ENCODE peak calls at places on chromosomes 4 and X, in six cellular contexts. M is esophagus muscularis mucosa, N is sigmoid colon, L is stomach, F is prostate gland, O is HCT116. D is an unnamed sample. For H3K27me3, the result is how much of the 10 kb centered on the place peaks cover.

GRCh38 chr4:74098628-74098995 is 383 bp downstream of the CXCL2 start:
- DNase-seq in M (no peak), N (peak), L (no peak), F (no peak), O (no peak), D (peak)

GRCh38 chr4:187396106-187396505 is 599.5 kb upstream of the ZFP42 start:
- DNase-seq in M (no peak), N (no peak), L (no peak), F (no peak), O (no peak), D (no peak)

GRCh38 chr4:26176621-26177121 is 144.1 kb upstream of the RBPJ start:
- DNase-seq in M (no peak), N (no peak), L (no peak), F (no peak), O (no peak), D (no peak)

GRCh38 chr4:2071912-2072867 is 13.1 kb downstream of the NAT8L start:
- DNase-seq in M (no peak), N (peak), L (no peak), F (no peak), O (no peak), D (peak)

GRCh38 chrX:11665144-11666040 is at the start of gene ARHGAP6:
- DNase-seq in M (no peak), N (peak), L (no peak), F (no peak), O (no peak), D (peak)

GRCh38 chrX:57573754-57574153 is 18.1 kb upstream of the ZXDB start:
- DNase-seq in M (no peak), N (no peak), L (no peak), F (no peak), O (no peak), D (no peak)

GRCh38 chr4:97646997-97647396 is 496.3 kb downstream of the STPG2 start:
- DNase-seq in M (no peak), N (peak), L (no peak), F (no peak), O (no peak), D (no peak)

GRCh38 chrX:153901753-153902140 is 2.7 kb upstream of the AVPR2 start:
- DNase-seq in M (no peak), N (no peak), L (no peak), F (no peak), O (no peak), D (no peak)

GRCh38 chr4:79852305-79852730 is 220.7 kb downstream of the ANTXR2 start:
- DNase-seq in M (no peak), N (no peak), L (no peak), F (no peak), O (peak), D (no peak)

GRCh38 chrX:8988456-8988855 is 45.5 kb downstream of the FAM9B start:
- DNase-seq in M (no peak), N (no peak), L (no peak), F (peak), O (no peak), D (peak)

GRCh38 chrX:43551590-43551989 is 104.5 kb upstream of the MAOA start:
- DNase-seq in M (no peak), N (no peak), L (no peak), F (no peak), O (no peak), D (no peak)

GRCh38 chr4:54232151-54232688 is 3.1 kb downstream of the PDGFRA start:
- DNase-seq in M (no peak), N (no peak), L (no peak), F (no peak), O (no peak), D (no peak)
- H3K27me3 ChIP-seq in M (under half), N (half or more), L (under half), F (under half), O (under half), D (half or more)

GRCh38 chrX:848366-848765 is 217.8 kb downstream of the SHOX start:
- DNase-seq in M (no peak), N (no peak), L (no peak), F (no peak), O (no peak), D (no peak)
- TF ChIP-seq POLR2A in M (no peak), N (no peak), L (no peak), F (no peak), O (no peak), D (no peak)

DNA sequence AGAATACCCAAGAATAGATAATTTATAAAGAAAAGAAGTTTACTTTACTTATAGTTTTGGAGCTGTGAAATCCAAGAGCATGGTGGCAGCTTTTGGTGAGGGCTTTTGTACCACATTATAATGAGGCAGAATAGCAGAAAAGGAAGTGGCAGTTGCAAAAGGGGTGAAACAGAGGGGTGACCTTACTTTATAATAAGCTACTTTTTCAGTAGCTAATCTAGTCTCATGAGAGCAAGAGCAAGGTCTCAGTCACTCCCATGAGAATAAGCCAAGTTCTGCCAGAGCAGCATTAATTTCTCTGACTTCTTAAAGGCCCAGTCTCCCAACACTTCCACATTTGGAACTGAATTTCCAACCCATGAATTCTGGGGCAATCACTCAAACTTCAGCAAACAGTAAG is 502.0 kb downstream of the GBA3 start:
- DNase-seq in M (no peak), N (no peak), L (no peak), F (no peak), O (no peak), D (no peak)
- TF ChIP-seq POLR2AphosphoS5 in M (no peak), N (no peak), L (no peak), F (no peak), O (no peak), D (no peak)

GRCh38 chr4:183105092-183105491 is 6.0 kb downstream of the WWC2 start:
- DNase-seq in M (no peak), N (no peak), L (no peak), F (no peak), O (no peak), D (no peak)

GRCh38 chr4:183099537-183100297 is 660 bp downstream of the WWC2 start:
- DNase-seq in M (no peak), N (peak), L (peak), F (peak), O (no peak), D (peak)

GRCh38 chr4:183100298-183100599 is 1.2 kb downstream of the WWC2 start:
- DNase-seq in M (no peak), N (no peak), L (no peak), F (no peak), O (no peak), D (no peak)

GRCh38 chr4:183100827-183101226 is 1.8 kb downstream of the WWC2 start:
- DNase-seq in M (no peak), N (no peak), L (no peak), F (no peak), O (no peak), D (no peak)

DNA sequence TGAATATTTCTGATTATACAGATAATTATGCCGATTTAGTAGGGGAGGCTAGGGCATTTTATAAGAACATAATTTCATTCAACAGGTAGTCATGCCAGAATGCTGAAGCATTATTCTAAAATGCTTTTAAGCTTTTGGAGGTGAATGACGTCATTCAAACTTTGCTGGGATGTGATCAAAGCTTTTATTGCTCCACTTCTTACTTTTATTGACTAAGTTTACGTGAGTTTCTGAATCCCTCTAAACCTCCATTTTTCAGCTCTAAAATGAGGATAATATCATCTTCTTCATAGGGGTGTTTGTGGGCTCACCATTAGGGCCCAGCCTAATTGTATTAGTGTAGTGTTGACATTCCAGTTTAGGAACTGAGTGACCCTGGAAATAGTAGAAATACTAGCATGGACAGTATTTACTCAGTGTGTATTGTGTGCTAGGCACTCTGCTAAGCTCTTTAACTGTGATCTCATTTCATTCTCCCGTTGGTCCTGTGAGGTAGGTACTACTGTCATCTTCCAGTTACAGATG is 3.0 kb downstream of the WWC2 start:
- DNase-seq in M (no peak), N (no peak), L (no peak), F (no peak), O (no peak), D (no peak)
- H3K27me3 ChIP-seq in M (under half), N (under half), L (under half), F (under half), O (under half), D (under half)

DNA sequence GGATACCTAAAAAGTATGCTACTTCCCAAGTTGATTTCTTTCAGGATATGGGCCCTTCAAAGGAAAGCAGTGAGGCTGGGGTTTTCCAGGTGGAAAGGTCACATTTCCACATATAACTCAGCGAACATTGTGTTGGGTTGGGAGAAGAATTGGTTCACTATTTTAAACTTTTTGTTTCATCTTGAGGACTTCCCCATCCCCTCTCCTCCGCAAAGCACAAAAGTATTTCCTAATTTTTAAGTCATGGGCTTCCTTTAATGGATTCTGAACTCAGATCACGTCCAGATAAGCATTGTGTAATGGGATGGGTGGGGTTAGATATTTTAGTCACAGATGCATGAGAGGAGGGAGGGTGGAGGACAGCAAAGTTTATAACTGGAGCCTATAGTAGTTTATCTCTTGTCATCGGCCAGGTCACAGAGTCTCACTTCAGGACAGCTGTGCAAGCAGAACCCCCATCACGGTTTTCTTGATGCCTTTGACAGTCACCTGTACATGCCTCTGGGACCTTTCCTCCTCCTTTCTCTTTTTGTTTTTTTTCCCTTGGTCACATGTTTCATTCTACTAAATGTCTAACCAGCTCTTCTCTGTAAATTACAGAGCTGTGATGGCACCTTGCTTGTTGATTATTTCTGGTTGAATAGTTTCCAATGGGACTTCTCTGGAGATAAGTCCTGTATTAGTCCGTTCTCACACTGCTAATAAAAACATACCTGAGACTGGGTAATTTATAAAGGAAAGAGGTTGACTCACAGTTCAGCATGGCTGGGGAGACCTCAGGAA is 115.4 kb downstream of the PTTG2 start:
- DNase-seq in M (no peak), N (no peak), L (no peak), F (no peak), O (no peak), D (no peak)
- TF ChIP-seq POLR2A in M (no peak), N (no peak), L (no peak), F (no peak), O (no peak), D (no peak)

D was measured in suprapubic skin.